ENCODE peak calls at places on chromosomes 16 and 17, in five cellular contexts. A, B, M, Y and L are unnamed samples.

GRCh38 chr17:38702166-38702899 is 2.7 kb upstream of the MLLT6 start:
- DNase-seq in B (peak), Y (peak), M (peak), A (peak), L (peak)

GRCh38 chr17:29577778-29578211 is 9.3 kb downstream of the TP53I13 start:
- DNase-seq in M (no peak), B (no peak), A (peak), Y (no peak), L (no peak)

GRCh38 chr16:66326995-66327513 is 39.4 kb upstream of the CDH5 start:
- DNase-seq in Y (no peak), A (no peak), M (no peak), B (no peak), L (no peak)

GRCh38 chr17:48878920-48879898 is 13.4 kb upstream of the ATP5MC1 start:
- DNase-seq in B (peak), M (peak), A (peak), Y (peak), L (peak)

GRCh38 chr16:21256636-21257035 is 21.5 kb downstream of the CRYM start:
- DNase-seq in A (no peak), Y (no peak), M (no peak), B (no peak), L (no peak)

GRCh38 chr16:87391324-87391949 is 699 bp upstream of the MAP1LC3B start:
- DNase-seq in B (no peak), M (no peak), A (no peak), Y (peak), L (peak)

GRCh38 chr16:23595246-23595950 is 718 bp downstream of the NDUFAB1 start:
- DNase-seq in B (no peak), M (no peak), Y (no peak), A (no peak), L (peak)

GRCh38 chr16:20344630-20345029 is 7.9 kb downstream of the UMOD start:
- DNase-seq in Y (no peak), A (no peak), B (no peak), M (no peak), L (no peak)

GRCh38 chr17:60173304-60173807 is 23.6 kb downstream of the CA4 start:
- DNase-seq in A (peak), B (no peak), M (peak), Y (no peak), L (peak)

GRCh38 chr16:11392041-11392581 is 46.9 kb downstream of the RMI2 start:
- DNase-seq in M (no peak), Y (no peak), A (no peak), B (no peak), L (no peak)

GRCh38 chr16:19118938-19119431 is 5.2 kb downstream of the ITPRIPL2 start:
- DNase-seq in A (peak), Y (no peak), M (peak), B (peak), L (peak)

GRCh38 chr17:79417589-79417988 is 193.3 kb downstream of the RBFOX3 start:
- DNase-seq in A (no peak), Y (no peak), B (no peak), M (no peak), L (no peak)

GRCh38 chr16:57814896-57815295 is 12.6 kb upstream of the KIFC3 start:
- DNase-seq in Y (no peak), B (no peak), A (no peak), M (no peak), L (no peak)

GRCh38 chr17:7988750-7989178 is 13.7 kb upstream of the GUCY2D start:
- DNase-seq in Y (peak), B (no peak), A (peak), M (peak), L (peak)

GRCh38 chr17:67377727-67378443 is 804 bp downstream of the PITPNC1 start:
- DNase-seq in Y (peak), M (peak), B (peak), A (peak), L (peak)

GRCh38 chr16:79639576-79640311 is 39.2 kb upstream of the MAF start:
- DNase-seq in M (no peak), Y (no peak), B (no peak), A (no peak), L (no peak)

GRCh38 chr16:12902511-12903324 is 1.3 kb downstream of the SHISA9 start:
- DNase-seq in Y (no peak), M (no peak), A (no peak), B (no peak), L (no peak)

GRCh38 chr17:63082952-63083351 is 116.9 kb downstream of the TANC2 start:
- DNase-seq in A (peak), Y (no peak), M (peak), B (no peak), L (no peak)

GRCh38 chr17:78992542-78993212 is 13.0 kb upstream of the LGALS3BP start:
- DNase-seq in A (no peak), M (no peak), B (no peak), Y (no peak), L (no peak)

GRCh38 chr17:17940451-17940911 is 31.7 kb downstream of the TOM1L2 start:
- DNase-seq in M (no peak), A (peak), B (no peak), Y (no peak), L (peak)

GRCh38 chr17:3003401-3004149 is 59.8 kb downstream of the OR1D5 start:
- DNase-seq in B (no peak), M (peak), Y (no peak), A (no peak), L (no peak)

GRCh38 chr16:280552-280951 is at the start of gene ARHGDIG:
- DNase-seq in A (no peak), M (no peak), B (no peak), Y (no peak), L (no peak)

GRCh38 chr16:23640669-23640958 is 496 bp downstream of the PALB2 start:
- DNase-seq in A (no peak), B (no peak), M (no peak), Y (peak), L (no peak)